ENCODE peak calls at places on chromosome 19, in six cellular contexts. J is brain microvascular endothelial cell; T is GM12864; G is CD8-positive, alpha-beta memory T cell; D is A549; H is colonic mucosa. Q is an unnamed sample.

GRCh38 chr19:1017115-1017905 is 3.6 kb downstream of the TMEM259 start:
- DNase-seq in J (no peak), T (no peak), G (no peak), D (no peak), H (peak; percentile 78), Q (no peak)

GRCh38 chr19:15551183-15552004 is 43.1 kb downstream of the CYP4F22 start:
- DNase-seq in J (no peak), T (no peak), G (peak; percentile 74), D (peak; percentile 47), H (peak; percentile 30), Q (peak; percentile 38)

GRCh38 chr19:13087795-13088537 is 14.7 kb downstream of the LYL1 start:
- DNase-seq in J (no peak), T (no peak), G (no peak), D (no peak), H (no peak), Q (no peak)

GRCh38 chr19:13334801-13335481 is 171.3 kb downstream of the CACNA1A start:
- DNase-seq in J (no peak), T (no peak), G (no peak), D (no peak), H (no peak), Q (peak; percentile 36)

GRCh38 chr19:10007366-10007765 is 2.9 kb downstream of the COL5A3 start:
- DNase-seq in J (no peak), T (no peak), G (no peak), D (no peak), H (no peak), Q (peak; percentile 49)

GRCh38 chr19:13979224-13979623 is 26.9 kb downstream of the RFX1 start:
- DNase-seq in J (no peak), T (no peak), G (no peak), D (no peak), H (no peak), Q (no peak)

GRCh38 chr19:50233308-50233910 is 30.0 kb downstream of the MYH14 start:
- DNase-seq in J (no peak), T (no peak), G (no peak), D (no peak), H (no peak), Q (no peak)

GRCh38 chr19:1945899-1946298 is 4.9 kb downstream of the CSNK1G2 start:
- DNase-seq in J (no peak), T (no peak), G (no peak), D (peak; percentile 47), H (peak; percentile 58), Q (no peak)

GRCh38 chr19:607301-608154 is 17.8 kb downstream of the HCN2 start:
- DNase-seq in J (no peak), T (no peak), G (no peak), D (no peak), H (no peak), Q (no peak)

GRCh38 chr19:30253581-30253996 is 118.6 kb upstream of the ZNF536 start:
- DNase-seq in J (no peak), T (no peak), G (no peak), D (no peak), H (no peak), Q (peak; percentile 25)

GRCh38 chr19:17370026-17370587 is 7.0 kb downstream of the PLVAP start:
- DNase-seq in J (no peak), T (peak; percentile 84), G (no peak), D (no peak), H (no peak), Q (no peak)

GRCh38 chr19:18299654-18300053 is 18.2 kb upstream of the JUND start:
- DNase-seq in J (no peak), T (no peak), G (no peak), D (no peak), H (no peak), Q (no peak)

GRCh38 chr19:6069268-6069771 is 41.0 kb downstream of the RFX2 start:
- DNase-seq in J (no peak), T (no peak), G (no peak), D (no peak), H (peak; percentile 13), Q (no peak)

GRCh38 chr19:32924200-32924599 is 47.6 kb downstream of the CEP89 start:
- DNase-seq in J (peak; percentile 6), T (no peak), G (no peak), D (no peak), H (peak; percentile 35), Q (no peak)

GRCh38 chr19:38562096-38562495 is 55.7 kb downstream of the MAP4K1 start:
- DNase-seq in J (no peak), T (no peak), G (no peak), D (no peak), H (no peak), Q (no peak)

GRCh38 chr19:38557205-38557799 is 60.5 kb downstream of the MAP4K1 start:
- DNase-seq in J (no peak), T (peak; percentile 88), G (peak; percentile 23), D (no peak), H (peak; percentile 44), Q (no peak)

GRCh38 chr19:38561053-38561606 is 56.6 kb downstream of the MAP4K1 start:
- DNase-seq in J (no peak), T (no peak), G (no peak), D (no peak), H (no peak), Q (no peak)

GRCh38 chr19:38561658-38562057 is 56.1 kb downstream of the MAP4K1 start:
- DNase-seq in J (no peak), T (no peak), G (no peak), D (no peak), H (no peak), Q (no peak)

GRCh38 chr19:38559428-38560401 is 58.0 kb downstream of the MAP4K1 start:
- DNase-seq in J (no peak), T (peak; percentile 95), G (peak; percentile 35), D (no peak), H (no peak), Q (no peak)
- H3K4me3 ChIP-seq in J (no peak overlapping the region), T (no peak overlapping the region), G (peak overlapping the region; percentile 12), D (no peak overlapping the region), H (no peak overlapping the region), Q (no peak overlapping the region)

GRCh38 chr19:48492925-48493717 is 18.5 kb downstream of the LMTK3 start:
- DNase-seq in J (peak; percentile 96), T (peak; percentile 74), G (peak; percentile 74), D (peak; percentile 95), H (peak; percentile 97), Q (peak; percentile 94)
- H3K4me3 ChIP-seq in J (peak overlapping the region; percentile 60), T (peak overlapping the region; percentile 41), G (no peak overlapping the region), D (peak overlapping the region; percentile 65), H (peak overlapping the region; percentile 30), Q (peak overlapping the region; percentile 28)

GRCh38 chr19:46326608-46327007 is 20.3 kb upstream of the PPP5C start:
- DNase-seq in J (no peak), T (no peak), G (no peak), D (no peak), H (no peak), Q (no peak)
- H3K4me3 ChIP-seq in J (no peak overlapping the region), T (no peak overlapping the region), G (no peak overlapping the region), D (no peak overlapping the region), H (no peak overlapping the region), Q (no peak overlapping the region)

DNA sequence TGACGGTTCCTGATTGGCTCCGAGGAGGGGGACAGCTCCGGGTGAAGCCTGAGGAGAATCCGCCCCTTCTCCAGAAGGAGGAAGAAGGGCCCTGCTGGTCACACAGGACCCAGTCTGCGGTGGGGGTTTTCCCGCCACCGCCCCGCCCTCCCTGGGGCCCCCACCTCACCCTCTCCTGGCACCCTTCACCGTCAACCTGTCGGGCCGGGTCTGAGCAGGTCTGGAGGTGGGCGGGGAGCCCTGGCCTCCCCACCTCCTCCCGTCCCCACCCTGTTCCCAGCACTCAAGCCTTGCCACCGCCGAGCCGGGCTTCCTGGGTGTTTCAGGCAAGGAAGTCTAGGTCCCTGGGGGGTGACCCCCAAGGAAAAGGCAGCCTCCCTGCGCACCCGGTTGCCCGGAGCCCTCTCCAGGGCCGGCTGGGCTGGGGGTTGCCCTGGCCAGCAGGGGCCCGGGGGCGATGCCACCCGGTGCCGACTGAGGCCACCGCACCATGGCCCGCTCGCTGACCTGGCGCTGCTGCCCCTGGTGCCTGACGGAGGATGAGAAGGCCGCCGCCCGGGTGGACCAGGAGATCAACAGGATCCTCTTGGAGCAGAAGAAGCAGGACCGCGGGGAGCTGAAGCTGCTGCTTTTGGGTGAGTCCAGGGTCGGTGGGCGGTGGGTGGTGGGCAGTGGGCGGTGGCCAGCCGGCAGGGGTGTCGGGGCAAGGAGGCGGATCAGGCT is at the start of gene GNA15:
- DNase-seq in J (no peak), T (no peak), G (peak; percentile 52), D (no peak), H (peak; percentile 53), Q (no peak)
- H3K4me3 ChIP-seq in J (no peak within 1 kb of the TSS), T (peak within 1 kb of the TSS; percentile 45), G (no peak within 1 kb of the TSS), D (no peak within 1 kb of the TSS), H (peak within 1 kb of the TSS; percentile 50), Q (no peak within 1 kb of the TSS)

Q was measured in MG63.